ENCODE peak calls at places on chromosomes 12 and 14, in eight cellular contexts. G is ELF-1; O is CD4-positive, alpha-beta T cell; Z is activated CD8-positive, alpha-beta T cell treated with anti-CD3 and anti-CD28 coated beads for 36 hours; N is germinal center; H is caudate nucleus; R is activated naive CD8-positive, alpha-beta T cell treated with anti-CD3 and anti-CD28 coated beads, Interleukin-2, amount 50 U/mL, for 16 hours; A is AML-193. L is an unnamed sample.

GRCh38 chr12:14167005-14167628 is 185.7 kb upstream of the GRIN2B start:
- DNase-seq in G (peak), O (peak), Z (peak), N (peak), H (no peak), R (no peak), A (peak), L (peak)

GRCh38 chr12:105322070-105322469 is 8.4 kb upstream of the C12orf75 start:
- DNase-seq in G (no peak), O (no peak), Z (no peak), N (no peak), H (no peak), R (no peak), A (no peak), L (no peak)

GRCh38 chr14:59309291-59309900 is 120.9 kb downstream of the DAAM1 start:
- DNase-seq in G (no peak), O (no peak), Z (no peak), N (no peak), H (no peak), R (no peak), A (no peak), L (no peak)

GRCh38 chr12:120925740-120926563 is 21.8 kb upstream of the SPPL3 start:
- DNase-seq in G (peak), O (no peak), Z (no peak), N (no peak), H (no peak), R (no peak), A (no peak), L (no peak)

GRCh38 chr12:52945389-52946232 is 3.3 kb upstream of the KRT18 start:
- DNase-seq in G (peak), O (no peak), Z (no peak), N (no peak), H (no peak), R (no peak), A (no peak), L (no peak)

GRCh38 chr14:91350813-91351507 is 66.7 kb downstream of the CCDC88C start:
- DNase-seq in G (no peak), O (peak), Z (peak), N (peak), H (no peak), R (peak), A (no peak), L (no peak)

GRCh38 chr14:61342486-61342885 is 21.1 kb downstream of the PRKCH start:
- DNase-seq in G (no peak), O (peak), Z (peak), N (no peak), H (no peak), R (peak), A (no peak), L (no peak)

GRCh38 chr12:3988519-3989217 is 115.5 kb upstream of the PARP11 start:
- DNase-seq in G (peak), O (no peak), Z (peak), N (no peak), H (no peak), R (no peak), A (no peak), L (no peak)